ENCODE peak calls at places on chromosome 7, in six cellular contexts. A, U, Z, E, L and G are unnamed samples.

GRCh38 chr7:78985509-78985908 is 468.0 kb downstream of the MAGI2 start:
- DNase-seq in A (no peak), U (no peak), Z (no peak), E (no peak), L (no peak), G (no peak)

GRCh38 chr7:42414028-42414427 is 177.0 kb upstream of the GLI3 start:
- DNase-seq in A (no peak), U (no peak), Z (no peak), E (no peak), L (no peak), G (no peak)

GRCh38 chr7:139618482-139619366 is 95.2 kb downstream of the CLEC2L start:
- DNase-seq in Z (peak; percentile 38), A (peak; percentile 45), E (peak; percentile 22), U (no peak), L (peak; percentile 46), G (no peak)

GRCh38 chr7:99422091-99422624 is 13.4 kb downstream of the BUD31 start:
- DNase-seq in E (no peak), U (no peak), L (no peak), A (no peak), Z (no peak), G (no peak)

GRCh38 chr7:123070702-123071286 is 75.3 kb upstream of the TAS2R16 start:
- DNase-seq in U (no peak), L (peak; percentile 4), E (no peak), Z (no peak), A (no peak), G (no peak)

GRCh38 chr7:22576941-22577927 is 77.2 kb upstream of the STEAP1B start:
- DNase-seq in E (no peak), A (no peak), U (peak; percentile 23), Z (no peak), L (no peak), G (no peak)

GRCh38 chr7:35802649-35803048 is 1.8 kb downstream of the SEPTIN7 start:
- DNase-seq in A (no peak), L (no peak), U (no peak), Z (no peak), E (no peak), G (no peak)

GRCh38 chr7:51455086-51455485 is 138.5 kb upstream of the COBL start:
- DNase-seq in L (no peak), U (no peak), A (no peak), Z (no peak), E (no peak), G (no peak)

GRCh38 chr7:4168041-4168440 is 514.1 kb upstream of the FOXK1 start:
- DNase-seq in A (no peak), Z (no peak), L (no peak), E (no peak), U (no peak), G (no peak)

GRCh38 chr7:26777383-26777782 is 87.0 kb downstream of the SKAP2 start:
- DNase-seq in U (no peak), E (no peak), Z (no peak), L (no peak), A (no peak), G (no peak)

GRCh38 chr7:29946428-29947186 is 43.0 kb downstream of the SCRN1 start:
- DNase-seq in Z (peak; percentile 24), E (no peak), L (no peak), A (no peak), U (peak; percentile 20), G (no peak)

GRCh38 chr7:143073556-143073955 is 21.4 kb downstream of the OR6V1 start:
- DNase-seq in A (no peak), U (no peak), E (no peak), Z (no peak), L (no peak), G (no peak)

GRCh38 chr7:134449596-134450194 is 9.2 kb downstream of the AKR1B1 start:
- DNase-seq in L (no peak), U (no peak), E (no peak), Z (no peak), A (no peak), G (no peak)

GRCh38 chr7:41612798-41613197 is 90.1 kb downstream of the INHBA start:
- DNase-seq in U (no peak), A (no peak), L (no peak), Z (no peak), E (no peak), G (no peak)

GRCh38 chr7:120550494-120551048 is 277.6 kb downstream of the KCND2 start:
- DNase-seq in A (no peak), U (no peak), E (no peak), Z (no peak), L (no peak), G (no peak)

GRCh38 chr7:5557920-5558401 is 134.3 kb upstream of the TNRC18 start:
- DNase-seq in E (no peak), U (peak; percentile 40), L (no peak), A (no peak), Z (peak; percentile 28), G (no peak)

GRCh38 chr7:83548250-83548649 is 100.7 kb downstream of the SEMA3E start:
- DNase-seq in Z (no peak), U (no peak), E (no peak), L (no peak), A (no peak), G (no peak)

GRCh38 chr7:3393862-3394261 is 92.8 kb downstream of the SDK1 start:
- DNase-seq in Z (no peak), L (no peak), A (no peak), E (no peak), U (no peak), G (no peak)

GRCh38 chr7:40888499-40888898 is 753.7 kb downstream of the SUGCT start:
- DNase-seq in E (no peak), U (no peak), Z (no peak), A (no peak), L (no peak), G (no peak)

DNA sequence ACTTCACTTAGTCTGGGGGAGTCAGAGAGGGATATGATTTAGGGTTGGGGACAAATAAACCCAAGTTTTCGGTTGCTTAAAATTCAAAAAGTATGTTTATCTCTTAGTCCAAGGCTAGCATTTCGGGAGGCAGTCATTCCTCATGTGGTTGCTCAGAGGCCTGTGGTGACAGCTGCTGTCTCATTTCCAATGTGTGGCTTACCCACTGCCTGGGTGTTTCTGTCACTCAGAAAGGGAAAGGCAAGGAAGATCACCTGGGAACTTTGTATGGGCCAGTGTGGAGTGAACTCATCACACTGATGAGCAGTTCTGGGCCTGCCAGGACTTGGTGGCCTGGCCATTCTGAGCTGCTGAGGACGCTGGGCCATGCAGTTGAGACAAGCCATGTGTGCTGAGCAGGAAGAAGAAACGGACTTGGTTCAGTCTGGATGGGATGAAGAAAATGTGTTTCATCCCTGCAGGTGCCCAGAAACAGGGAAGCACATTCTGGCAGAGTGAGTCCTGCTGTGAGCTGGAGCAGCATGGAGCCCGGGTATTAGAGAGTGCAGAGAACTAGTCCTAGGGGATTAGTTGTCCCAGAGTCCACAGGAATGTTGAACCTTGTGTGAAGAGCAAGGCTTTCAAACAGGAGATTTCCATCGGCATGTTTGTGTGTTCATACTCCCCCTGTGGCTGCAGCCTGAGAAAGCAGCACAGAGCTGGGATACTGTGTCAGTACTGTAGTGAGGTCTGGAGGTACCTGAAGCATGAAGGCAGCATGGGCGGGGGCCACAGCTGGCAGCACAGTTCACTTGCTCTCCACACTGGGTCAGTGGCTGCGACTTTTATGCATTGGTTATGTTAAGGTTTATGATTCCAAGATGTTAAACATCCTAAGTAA is 211.1 kb upstream of the IGFBP3 start:
- DNase-seq in E (no peak), U (no peak), A (no peak), Z (no peak), L (no peak), G (no peak)
- TF ChIP-seq CTCF in E (peak; percentile 37), U (no peak), A (no peak), Z (peak; percentile 14), L (peak; percentile 19), G (no peak)

GRCh38 chr7:144854839-144855424 is 19.1 kb upstream of the TPK1 start:
- DNase-seq in Z (peak; percentile 15), L (no peak), E (no peak), A (no peak), U (no peak), G (peak; percentile 19)
- TF ChIP-seq CTCF in Z (peak; percentile 28), L (peak; percentile 72), E (peak; percentile 62), A (peak; percentile 67), U (no peak), G (peak; percentile 79)

DNA sequence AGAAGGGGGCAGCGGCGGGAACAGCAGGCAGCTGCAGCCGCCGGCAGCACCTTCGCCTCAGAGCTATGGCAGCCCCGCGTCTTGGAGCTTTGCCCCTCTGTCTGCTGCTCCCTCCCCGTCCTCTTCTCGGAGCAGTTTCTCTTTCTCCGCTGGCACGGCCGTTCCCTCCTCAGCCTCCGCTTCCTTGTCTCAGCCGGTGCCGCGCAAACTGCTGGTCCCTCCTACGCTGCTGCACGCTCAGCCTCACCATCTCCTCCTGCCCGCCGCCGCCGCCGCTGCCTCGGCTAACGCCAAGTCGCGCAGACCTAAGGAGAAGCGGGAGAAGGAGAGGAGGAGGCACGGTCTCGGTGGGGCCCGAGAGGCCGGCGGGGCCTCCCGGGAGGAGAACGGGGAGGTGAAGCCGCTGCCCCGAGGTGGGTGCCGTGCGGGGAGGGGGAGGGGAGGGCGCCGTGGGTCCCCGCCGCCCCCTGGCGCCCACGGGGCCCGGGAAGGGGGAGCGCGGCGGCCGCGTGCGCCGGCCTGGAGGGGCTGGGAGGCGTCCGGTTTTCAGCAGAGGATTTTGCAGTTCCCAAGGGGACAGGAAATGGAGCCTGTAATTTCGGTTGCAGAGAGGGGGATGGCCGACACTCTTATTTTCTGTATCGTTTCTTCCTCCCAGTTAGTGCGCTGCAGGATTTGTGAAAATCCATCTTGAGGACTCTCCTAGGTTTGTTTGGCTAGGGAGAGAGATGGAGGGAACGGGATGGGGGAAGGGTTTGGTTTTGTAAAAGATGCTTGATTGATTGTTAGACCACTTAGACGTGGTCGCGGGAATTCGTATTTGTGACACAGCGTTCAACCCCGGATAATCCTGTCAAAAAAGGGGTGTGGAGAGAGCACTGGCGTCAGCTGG is 630 bp downstream of the RSBN1L start:
- DNase-seq in E (peak; percentile 42), L (peak; percentile 50), U (peak; percentile 59), A (peak; percentile 71), Z (peak; percentile 75), G (no peak)
- TF ChIP-seq CTCF in E (no peak), L (no peak), U (peak; percentile 22), A (no peak), Z (no peak), G (no peak)

GRCh38 chr7:76329479-76329878 is 27.0 kb downstream of the HSPB1 start:
- DNase-seq in U (no peak), L (no peak), E (no peak), Z (no peak), A (no peak), G (no peak)

GRCh38 chr7:76328390-76328789 is 25.9 kb downstream of the HSPB1 start:
- DNase-seq in U (no peak), Z (no peak), L (no peak), A (no peak), E (no peak), G (no peak)

GRCh38 chr7:76332073-76332472 is 26.7 kb downstream of the YWHAG start:
- DNase-seq in A (no peak), U (no peak), E (no peak), L (no peak), Z (no peak), G (no peak)

GRCh38 chr7:76330245-76330644 is 27.8 kb downstream of the HSPB1 start:
- DNase-seq in A (no peak), Z (no peak), E (no peak), U (no peak), L (no peak), G (no peak)

GRCh38 chr7:76330673-76331072 is 28.1 kb downstream of the YWHAG start:
- DNase-seq in Z (no peak), A (no peak), U (no peak), E (no peak), L (no peak), G (no peak)
- TF ChIP-seq CTCF in Z (peak; percentile 21), A (no peak), U (no peak), E (no peak), L (no peak), G (no peak)